ENCODE peak calls at places on chromosomes 3 and 15, in seven cellular contexts. M is anterior cingulate cortex; N is Calu3; W is activated naive CD8-positive, alpha-beta T cell treated with anti-CD3 and anti-CD28 coated beads, Interleukin-2, amount 50 U/mL, for 24 hours; S is WTC11; J is testis; R is ACHN. T is an unnamed sample.

GRCh38 chr15:71228403-71228802 is 113.1 kb downstream of the THSD4 start:
- DNase-seq in M (no peak), N (no peak), W (no peak), S (no peak), J (no peak), R (no peak), T (no peak)

GRCh38 chr3:177590826-177591225 is 393.5 kb upstream of the TBL1XR1 start:
- DNase-seq in M (no peak), N (no peak), W (no peak), S (no peak), J (no peak), R (no peak), T (no peak)

GRCh38 chr15:66883322-66883911 is 181.4 kb downstream of the SMAD6 start:
- DNase-seq in M (peak; percentile 71), N (peak; percentile 91), W (no peak), S (peak; percentile 56), J (peak; percentile 83), R (peak; percentile 99), T (no peak)

GRCh38 chr3:31105438-31106077 is 211.1 kb upstream of the GADL1 start:
- DNase-seq in M (no peak), N (no peak), W (peak; percentile 8), S (no peak), J (no peak), R (peak; percentile 38), T (no peak)

GRCh38 chr15:69751575-69751974 is 299.0 kb downstream of the RPLP1 start:
- DNase-seq in M (no peak), N (peak; percentile 61), W (no peak), S (no peak), J (no peak), R (no peak), T (no peak)

GRCh38 chr3:175386630-175387029 is 527.5 kb downstream of the NAALADL2 start:
- DNase-seq in M (no peak), N (peak; percentile 32), W (no peak), S (no peak), J (peak; percentile 42), R (no peak), T (no peak)

GRCh38 chr15:48962662-48963523 is 826 bp downstream of the SHC4 start:
- DNase-seq in M (peak; percentile 52), N (peak; percentile 18), W (no peak), S (peak; percentile 44), J (peak; percentile 45), R (no peak), T (peak; percentile 45)

GRCh38 chr3:16033889-16034687 is 140.4 kb upstream of the GALNT15 start:
- DNase-seq in M (no peak), N (no peak), W (no peak), S (no peak), J (no peak), R (no peak), T (no peak)

GRCh38 chr3:194985031-194985578 is 285.9 kb downstream of the XXYLT1 start:
- DNase-seq in M (no peak), N (peak; percentile 57), W (no peak), S (peak; percentile 83), J (peak; percentile 84), R (no peak), T (no peak)

GRCh38 chr3:184977796-184978195 is 165.8 kb downstream of the VPS8 start:
- DNase-seq in M (no peak), N (no peak), W (no peak), S (no peak), J (no peak), R (no peak), T (no peak)

GRCh38 chr3:100103558-100104441 is 10.5 kb downstream of the FILIP1L start:
- DNase-seq in M (no peak), N (no peak), W (peak; percentile 16), S (no peak), J (no peak), R (no peak), T (no peak)

GRCh38 chr15:50257924-50258323 is 7.6 kb downstream of the HDC start:
- DNase-seq in M (no peak), N (no peak), W (no peak), S (no peak), J (no peak), R (no peak), T (no peak)

GRCh38 chr3:177419904-177420601 is 222.8 kb upstream of the TBL1XR1 start:
- DNase-seq in M (no peak), N (no peak), W (no peak), S (no peak), J (no peak), R (no peak), T (no peak)

GRCh38 chr3:177935008-177935407 is 601.2 kb upstream of the KCNMB2 start:
- DNase-seq in M (no peak), N (no peak), W (no peak), S (no peak), J (no peak), R (no peak), T (no peak)

GRCh38 chr3:10283638-10284037 is 9.1 kb downstream of the GHRL start:
- DNase-seq in M (no peak), N (no peak), W (no peak), S (no peak), J (no peak), R (no peak), T (peak; percentile 79)

GRCh38 chr15:27398631-27399030 is 427.6 kb downstream of the GABRG3 start:
- DNase-seq in M (no peak), N (no peak), W (no peak), S (no peak), J (no peak), R (no peak), T (no peak)

GRCh38 chr3:29618395-29619291 is 337.8 kb downstream of the RBMS3 start:
- DNase-seq in M (no peak), N (no peak), W (no peak), S (no peak), J (no peak), R (no peak), T (no peak)

GRCh38 chr3:184719709-184720108 is 7.8 kb upstream of the MAGEF1 start:
- DNase-seq in M (no peak), N (no peak), W (no peak), S (no peak), J (no peak), R (no peak), T (no peak)

GRCh38 chr3:140508545-140508944 is 169.3 kb upstream of the TRIM42 start:
- DNase-seq in M (no peak), N (no peak), W (no peak), S (no peak), J (no peak), R (no peak), T (no peak)

GRCh38 chr3:172246107-172246870 is 202.0 kb downstream of the GHSR start:
- DNase-seq in M (no peak), N (no peak), W (no peak), S (no peak), J (no peak), R (no peak), T (no peak)

GRCh38 chr3:29696311-29696710 is 415.4 kb downstream of the RBMS3 start:
- DNase-seq in M (no peak), N (no peak), W (no peak), S (no peak), J (no peak), R (no peak), T (no peak)

T was measured in D341Med.